ENCODE peak calls at places on chromosome 5, in four cellular contexts. Y, T, H and I are unnamed samples.
A peak's percentile ranks its signal among the peaks of the same experiment; 100 is the strongest.

GRCh38 chr5:180142008-180142803 is 66.8 kb downstream of the RASGEF1C start:
- DNase-seq in Y (no peak), T (peak; percentile 46), H (no peak), I (no peak)

GRCh38 chr5:118919016-118919415 is 69.3 kb downstream of the DTWD2 start:
- DNase-seq in H (no peak), T (no peak), Y (peak; percentile 27), I (no peak)

GRCh38 chr5:40497573-40497972 is 182.1 kb upstream of the PTGER4 start:
- DNase-seq in Y (no peak), T (no peak), H (peak; percentile 50), I (no peak)

GRCh38 chr5:122586351-122586750 is 188.5 kb upstream of the SNX2 start:
- DNase-seq in Y (no peak), T (no peak), H (peak; percentile 9), I (no peak)

GRCh38 chr5:56264417-56265025 is 31.4 kb upstream of the ANKRD55 start:
- DNase-seq in Y (peak; percentile 55), T (no peak), H (peak; percentile 54), I (peak; percentile 64)

GRCh38 chr5:168364738-168365550 is 73.5 kb downstream of the WWC1 start:
- DNase-seq in H (peak; percentile 18), T (peak; percentile 50), Y (peak; percentile 58), I (peak; percentile 66)

GRCh38 chr5:155934964-155935363 is 392.0 kb upstream of the SGCD start:
- DNase-seq in H (no peak), T (no peak), Y (no peak), I (no peak)

GRCh38 chr5:73727470-73727869 is 101.5 kb downstream of the ARHGEF28 start:
- DNase-seq in T (no peak), Y (no peak), H (no peak), I (no peak)

GRCh38 chr5:175493260-175493659 is 14.9 kb downstream of the SFXN1 start:
- DNase-seq in Y (no peak), H (no peak), T (no peak), I (no peak)

GRCh38 chr5:60710362-60710761 is 10.4 kb upstream of the DEPDC1B start:
- DNase-seq in Y (peak; percentile 8), T (no peak), H (no peak), I (no peak)

GRCh38 chr5:57499262-57500050 is 16.8 kb upstream of the ACTBL2 start:
- DNase-seq in T (no peak), H (no peak), Y (peak; percentile 74), I (peak; percentile 52)

GRCh38 chr5:172940242-172941066 is 18.8 kb upstream of the RPL26L1 start:
- DNase-seq in Y (no peak), H (no peak), T (no peak), I (no peak)

GRCh38 chr5:103602465-103602864 is 39.9 kb upstream of the NUDT12 start:
- DNase-seq in T (no peak), H (no peak), Y (no peak), I (no peak)

GRCh38 chr5:168468836-168469235 is 17.4 kb upstream of the RARS1 start:
- DNase-seq in Y (no peak), T (no peak), H (peak; percentile 14), I (no peak)

GRCh38 chr5:1732955-1733354 is 66.7 kb downstream of the MRPL36 start:
- DNase-seq in H (no peak), T (peak; percentile 34), Y (no peak), I (no peak)

GRCh38 chr5:57298985-57299491 is 125.2 kb downstream of the GPBP1 start:
- DNase-seq in H (peak; percentile 50), Y (peak; percentile 92), T (peak; percentile 63), I (peak; percentile 66)

GRCh38 chr5:171351674-171352073 is 36.0 kb upstream of the NPM1 start:
- DNase-seq in H (no peak), Y (no peak), T (no peak), I (no peak)

GRCh38 chr5:168477060-168477459 is 9.2 kb upstream of the RARS1 start:
- DNase-seq in T (no peak), H (no peak), Y (no peak), I (no peak)

GRCh38 chr5:52725065-52725746 is 62.5 kb upstream of the ITGA1 start:
- DNase-seq in H (no peak), Y (peak; percentile 72), T (no peak), I (peak; percentile 54)

GRCh38 chr5:76606665-76607064 is 16.5 kb downstream of the F2RL2 start:
- DNase-seq in Y (no peak), T (no peak), H (no peak), I (no peak)

GRCh38 chr5:42614509-42614908 is 142.1 kb upstream of the CCDC152 start:
- DNase-seq in H (no peak), Y (no peak), T (no peak), I (no peak)

GRCh38 chr5:122996102-122996501 is 40.4 kb downstream of the PPIC start:
- DNase-seq in Y (no peak), H (no peak), T (no peak), I (no peak)